ENCODE peak calls at places on chromosomes 6 and 20, in four cellular contexts. One of them, this sample, is unnamed.

GRCh38 chr20:63966944-63967322 is 2.8 kb downstream of the ZNF512B start:
- DNase-seq in K562: no peak
- DNase-seq in Panc1: no peak
- DNase-seq in HepG2: no peak
- DNase-seq in this sample: no peak

GRCh38 chr20:50686767-50687266 is 4.5 kb downstream of the RIPOR3 start:
- DNase-seq in HepG2: no peak
- DNase-seq in Panc1: no peak
- DNase-seq in K562: no peak
- DNase-seq in this sample: no peak

GRCh38 chr20:57505991-57506390 is 18.9 kb downstream of the CTCFL start:
- DNase-seq in K562: no peak
- DNase-seq in HepG2: no peak
- DNase-seq in Panc1: no peak
- DNase-seq in this sample: no peak

GRCh38 chr6:95802978-95803377 is 212.8 kb upstream of the FUT9 start:
- DNase-seq in HepG2: no peak
- DNase-seq in K562: no peak
- DNase-seq in Panc1: no peak
- DNase-seq in this sample: no peak

GRCh38 chr6:125944434-125944816 is 12.1 kb upstream of the HINT3 start:
- DNase-seq in K562: no peak
- DNase-seq in Panc1: no peak
- DNase-seq in HepG2: peak; percentile 98
- DNase-seq in this sample: no peak

GRCh38 chr6:85494551-85495337 is 44.9 kb downstream of the NT5E start:
- DNase-seq in Panc1: no peak
- DNase-seq in K562: no peak
- DNase-seq in HepG2: no peak
- DNase-seq in this sample: no peak

GRCh38 chr20:61670274-61670673 is 395.4 kb downstream of the TAF4 start:
- DNase-seq in Panc1: no peak
- DNase-seq in K562: no peak
- DNase-seq in HepG2: no peak
- DNase-seq in this sample: no peak

GRCh38 chr6:28336284-28337024 is 506 bp upstream of the ZSCAN31 start:
- DNase-seq in HepG2: peak; percentile 44
- DNase-seq in K562: peak; percentile 68
- DNase-seq in Panc1: no peak
- DNase-seq in this sample: no peak

GRCh38 chr6:17831135-17831534 is 124.4 kb upstream of the NUP153 start:
- DNase-seq in Panc1: no peak
- DNase-seq in HepG2: no peak
- DNase-seq in K562: no peak
- DNase-seq in this sample: no peak

GRCh38 chr6:18550119-18550518 is 163.0 kb downstream of the RNF144B start:
- DNase-seq in Panc1: no peak
- DNase-seq in HepG2: no peak
- DNase-seq in K562: no peak
- DNase-seq in this sample: no peak

GRCh38 chr20:4150095-4150492 is 134.7 kb upstream of the RNF24 start:
- DNase-seq in K562: no peak
- DNase-seq in Panc1: no peak
- DNase-seq in HepG2: no peak
- DNase-seq in this sample: no peak

GRCh38 chr6:33620584-33621395 is at the start of gene ITPR3:
- DNase-seq in K562: peak; percentile 96
- DNase-seq in Panc1: no peak
- DNase-seq in HepG2: no peak
- DNase-seq in this sample: peak; percentile 37

GRCh38 chr20:26218301-26218700 is 521.6 kb upstream of the ZNF337 start:
- DNase-seq in HepG2: no peak
- DNase-seq in Panc1: no peak
- DNase-seq in K562: no peak
- DNase-seq in this sample: no peak

GRCh38 chr20:47317127-47317895 is 39.2 kb downstream of the ZMYND8 start:
- DNase-seq in K562: peak; percentile 89
- DNase-seq in HepG2: peak; percentile 56
- DNase-seq in Panc1: peak; percentile 80
- DNase-seq in this sample: peak; percentile 87

GRCh38 chr20:62219992-62220665 is at the start of gene HRH3:
- DNase-seq in Panc1: no peak
- DNase-seq in HepG2: peak; percentile 41
- DNase-seq in K562: peak; percentile 89
- DNase-seq in this sample: no peak

GRCh38 chr6:1524040-1524480 is 85.7 kb upstream of the FOXC1 start:
- DNase-seq in HepG2: no peak
- DNase-seq in Panc1: no peak
- DNase-seq in K562: peak; percentile 84
- DNase-seq in this sample: peak; percentile 70

GRCh38 chr20:19621072-19621471 is 137.0 kb upstream of the RIN2 start:
- DNase-seq in K562: no peak
- DNase-seq in Panc1: no peak
- DNase-seq in HepG2: no peak
- DNase-seq in this sample: no peak

GRCh38 chr6:11218827-11219826 is 13.3 kb downstream of the NEDD9 start:
- DNase-seq in K562: no peak
- DNase-seq in Panc1: no peak
- DNase-seq in HepG2: peak; percentile 99
- DNase-seq in this sample: no peak

GRCh38 chr6:38775870-38776269 is 60.8 kb downstream of the DNAH8 start:
- DNase-seq in K562: no peak
- DNase-seq in HepG2: no peak
- DNase-seq in Panc1: no peak
- DNase-seq in this sample: no peak

GRCh38 chr6:36249010-36249409 is 20.9 kb upstream of the PNPLA1 start:
- DNase-seq in K562: no peak
- DNase-seq in Panc1: no peak
- DNase-seq in HepG2: peak; percentile 34
- DNase-seq in this sample: no peak

GRCh38 chr6:101486124-101486523 is 92.6 kb downstream of the GRIK2 start:
- DNase-seq in Panc1: no peak
- DNase-seq in HepG2: no peak
- DNase-seq in K562: no peak
- DNase-seq in this sample: no peak

GRCh38 chr20:9838378-9839295 is at the start of gene PAK5:
- DNase-seq in K562: no peak
- DNase-seq in Panc1: no peak
- DNase-seq in HepG2: peak; percentile 53
- DNase-seq in this sample: peak; percentile 1

GRCh38 chr20:2285193-2285592 is 10.6 kb upstream of the TGM3 start:
- DNase-seq in K562: no peak
- DNase-seq in Panc1: no peak
- DNase-seq in HepG2: no peak
- DNase-seq in this sample: no peak

GRCh38 chr6:141152951-141153350 is 979.8 kb upstream of the GJE1 start:
- DNase-seq in HepG2: no peak
- DNase-seq in K562: no peak
- DNase-seq in Panc1: no peak
- DNase-seq in this sample: no peak

GRCh38 chr6:18579869-18580268 is 192.7 kb downstream of the RNF144B start:
- DNase-seq in HepG2: no peak
- DNase-seq in Panc1: no peak
- DNase-seq in K562: no peak
- DNase-seq in this sample: no peak

GRCh38 chr20:47272893-47273590 is 83.5 kb downstream of the ZMYND8 start:
- DNase-seq in Panc1: peak; percentile 67
- DNase-seq in HepG2: peak; percentile 78
- DNase-seq in K562: peak; percentile 66
- DNase-seq in this sample: peak; percentile 52

GRCh38 chr20:22490287-22491187 is 93.8 kb downstream of the FOXA2 start:
- DNase-seq in HepG2: peak; percentile 100
- DNase-seq in Panc1: no peak
- DNase-seq in K562: no peak
- DNase-seq in this sample: no peak

GRCh38 chr6:113182370-113183141 is 674.6 kb upstream of the MARCKS start:
- DNase-seq in K562: no peak
- DNase-seq in HepG2: peak; percentile 2
- DNase-seq in Panc1: peak; percentile 7
- DNase-seq in this sample: no peak

GRCh38 chr6:20631525-20631924 is 97.3 kb downstream of the CDKAL1 start:
- DNase-seq in HepG2: no peak
- DNase-seq in Panc1: no peak
- DNase-seq in K562: no peak
- DNase-seq in this sample: no peak
- TF ChIP-seq TCF7L2 in HepG2: no peak
- TF ChIP-seq TCF7L2 in Panc1: no peak
- TF ChIP-seq TCF7L2 in K562: no peak
- TF ChIP-seq TCF7L2 in this sample: no peak

DNA sequence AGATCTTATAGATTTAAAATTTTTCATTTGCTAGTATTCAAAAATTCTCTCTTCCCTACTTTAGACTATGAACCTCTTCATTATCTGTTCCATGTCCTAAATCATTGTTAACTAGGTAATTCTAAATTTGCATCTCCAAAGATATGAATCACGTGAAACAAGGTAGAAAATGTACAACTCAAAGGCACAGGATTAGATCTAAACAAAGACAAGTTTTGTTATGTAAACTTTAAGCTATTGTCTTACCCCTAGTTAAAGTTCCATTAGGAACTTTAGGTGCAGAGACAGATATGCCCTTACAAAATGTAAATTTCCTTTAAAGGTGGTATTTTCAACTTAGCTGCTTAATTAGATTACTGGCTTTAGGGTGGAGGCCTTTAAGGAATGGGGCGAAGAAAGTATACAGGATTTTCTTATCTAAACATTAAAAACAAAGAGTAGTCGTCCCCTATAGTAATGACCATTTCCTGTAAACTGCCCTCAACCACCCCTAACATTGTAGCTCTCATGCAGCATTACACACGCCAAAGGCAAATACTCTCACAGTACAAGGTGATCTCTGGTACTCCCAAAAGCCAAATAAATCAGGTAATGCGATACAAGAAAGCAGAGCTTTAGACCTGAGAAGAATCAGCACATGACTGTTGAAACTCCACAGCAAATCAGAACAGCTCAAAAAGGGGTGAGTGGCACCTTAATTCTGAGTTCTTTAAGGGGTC is 57.4 kb upstream of the MRAP2 start:
- DNase-seq in K562: no peak
- DNase-seq in HepG2: no peak
- DNase-seq in Panc1: no peak
- DNase-seq in this sample: no peak
- TF ChIP-seq TCF7L2 in K562: no peak
- TF ChIP-seq TCF7L2 in HepG2: no peak
- TF ChIP-seq TCF7L2 in Panc1: no peak
- TF ChIP-seq TCF7L2 in this sample: no peak

GRCh38 chr6:75155586-75155985 is 50.3 kb downstream of the COL12A1 start:
- DNase-seq in HepG2: no peak
- DNase-seq in K562: no peak
- DNase-seq in Panc1: no peak
- DNase-seq in this sample: no peak
- TF ChIP-seq TCF7L2 in HepG2: no peak
- TF ChIP-seq TCF7L2 in K562: no peak
- TF ChIP-seq TCF7L2 in Panc1: no peak
- TF ChIP-seq TCF7L2 in this sample: no peak

GRCh38 chr20:10987651-10988383 is 314.0 kb upstream of the JAG1 start:
- DNase-seq in HepG2: no peak
- DNase-seq in K562: no peak
- DNase-seq in Panc1: no peak
- DNase-seq in this sample: no peak

GRCh38 chr20:10984899-10985298 is 311.1 kb upstream of the JAG1 start:
- DNase-seq in Panc1: no peak
- DNase-seq in HepG2: no peak
- DNase-seq in K562: no peak
- DNase-seq in this sample: no peak

GRCh38 chr20:10985536-10985935 is 311.7 kb upstream of the JAG1 start:
- DNase-seq in HepG2: no peak
- DNase-seq in K562: no peak
- DNase-seq in Panc1: no peak
- DNase-seq in this sample: no peak

GRCh38 chr20:10984294-10984693 is 310.5 kb upstream of the JAG1 start:
- DNase-seq in HepG2: no peak
- DNase-seq in Panc1: no peak
- DNase-seq in K562: no peak
- DNase-seq in this sample: no peak

GRCh38 chr20:10986586-10986985 is 312.8 kb upstream of the JAG1 start:
- DNase-seq in K562: no peak
- DNase-seq in Panc1: no peak
- DNase-seq in HepG2: no peak
- DNase-seq in this sample: no peak
- TF ChIP-seq TCF7L2 in K562: no peak
- TF ChIP-seq TCF7L2 in Panc1: no peak
- TF ChIP-seq TCF7L2 in HepG2: no peak
- TF ChIP-seq TCF7L2 in this sample: no peak

GRCh38 chr6:154617175-154617574 is 106.7 kb upstream of the CNKSR3 start:
- DNase-seq in HepG2: no peak
- DNase-seq in Panc1: no peak
- DNase-seq in K562: no peak
- DNase-seq in this sample: no peak

GRCh38 chr6:154621611-154622010 is 111.1 kb upstream of the CNKSR3 start:
- DNase-seq in HepG2: no peak
- DNase-seq in Panc1: no peak
- DNase-seq in K562: no peak
- DNase-seq in this sample: no peak

GRCh38 chr6:154615483-154616025 is 105.1 kb upstream of the CNKSR3 start:
- DNase-seq in K562: peak; percentile 88
- DNase-seq in HepG2: peak; percentile 35
- DNase-seq in Panc1: peak; percentile 33
- DNase-seq in this sample: peak; percentile 80

GRCh38 chr6:154622618-154623336 is 110.4 kb upstream of the SCAF8 start:
- DNase-seq in HepG2: no peak
- DNase-seq in Panc1: no peak
- DNase-seq in K562: no peak
- DNase-seq in this sample: no peak

GRCh38 chr6:154619183-154619582 is 108.7 kb upstream of the CNKSR3 start:
- DNase-seq in HepG2: no peak
- DNase-seq in K562: no peak
- DNase-seq in Panc1: no peak
- DNase-seq in this sample: no peak
- TF ChIP-seq TCF7L2 in HepG2: no peak
- TF ChIP-seq TCF7L2 in K562: no peak
- TF ChIP-seq TCF7L2 in Panc1: no peak
- TF ChIP-seq TCF7L2 in this sample: no peak